ENCODE peak calls at places on chromosomes 13 and 19, in seven cellular contexts. X is tibial artery; N is stimulated activated CD4-positive, alpha-beta T cell treated with anti-CD3 and anti-CD28 coated beads, Interleukin-2, amount 100 ng/mL, for 48 hours; J is NCI-H2081; D is naive thymus-derived CD8-positive, alpha-beta T cell; Q is stimulated activated CD8-positive, alpha-beta memory T cell treated with anti-CD3 and anti-CD28 coated beads, Interleukin-4, amount 100 ng/mL, for 1 hour; K is AG04450. V is an unnamed sample.

GRCh38 chr13:24083722-24084421 is 76.6 kb upstream of the SPATA13 start:
- DNase-seq in N (no peak), K (no peak), J (no peak), Q (no peak), D (no peak), X (no peak), V (no peak)

GRCh38 chr13:41008349-41008980 is 10.7 kb downstream of the ELF1 start:
- DNase-seq in J (no peak), N (no peak), D (no peak), Q (no peak), X (no peak), K (peak), V (no peak)

GRCh38 chr19:35521124-35521743 is 6.9 kb downstream of the SBSN start:
- DNase-seq in N (no peak), J (no peak), Q (no peak), D (no peak), K (no peak), X (no peak), V (no peak)

GRCh38 chr19:10001899-10002298 is 8.4 kb downstream of the COL5A3 start:
- DNase-seq in D (no peak), K (no peak), N (no peak), X (no peak), Q (no peak), J (no peak), V (no peak)

GRCh38 chr13:97724450-97724849 is 229.0 kb upstream of the IPO5 start:
- DNase-seq in K (no peak), J (no peak), N (no peak), Q (no peak), D (no peak), X (no peak), V (no peak)

GRCh38 chr19:42965204-42965603 is 28.2 kb upstream of the PSG7 start:
- DNase-seq in D (no peak), X (no peak), J (no peak), Q (no peak), K (peak), N (no peak), V (no peak)

GRCh38 chr13:37068962-37069361 is 9.5 kb upstream of the SUPT20H start:
- DNase-seq in K (no peak), N (no peak), Q (no peak), X (no peak), J (no peak), D (peak), V (no peak)

GRCh38 chr13:38577048-38577447 is 109.8 kb upstream of the FREM2 start:
- DNase-seq in N (no peak), D (no peak), K (no peak), X (no peak), J (no peak), Q (no peak), V (no peak)

GRCh38 chr19:47663911-47664771 is 49.1 kb upstream of the EHD2 start:
- DNase-seq in X (peak), Q (no peak), D (no peak), K (peak), J (no peak), N (no peak), V (peak)

GRCh38 chr19:12939292-12939606 is 840 bp downstream of the CALR start:
- DNase-seq in N (peak), Q (no peak), D (no peak), K (no peak), J (no peak), X (no peak), V (no peak)

GRCh38 chr13:109783447-109783814 is 3.0 kb downstream of the IRS2 start:
- DNase-seq in K (no peak), N (no peak), D (no peak), Q (no peak), X (peak), J (no peak), V (no peak)

GRCh38 chr19:49125025-49125731 is 5.8 kb downstream of the PPFIA3 start:
- DNase-seq in K (no peak), J (no peak), Q (no peak), D (no peak), N (no peak), X (no peak), V (no peak)

GRCh38 chr19:55459950-55460657 is 1.3 kb downstream of the ISOC2 start:
- DNase-seq in D (no peak), Q (no peak), J (no peak), K (no peak), X (no peak), N (no peak), V (no peak)

GRCh38 chr13:39329182-39329639 is 273.8 kb downstream of the LHFPL6 start:
- DNase-seq in D (no peak), X (no peak), J (no peak), K (no peak), Q (no peak), N (no peak), V (no peak)

GRCh38 chr13:94660695-94661324 is 51.5 kb downstream of the SOX21 start:
- DNase-seq in K (no peak), N (no peak), Q (no peak), X (no peak), D (no peak), J (no peak), V (no peak)

GRCh38 chr13:89746554-89746953 is 1600.9 kb upstream of the MIR17HG start:
- DNase-seq in K (no peak), J (no peak), D (no peak), X (no peak), N (no peak), Q (no peak), V (no peak)

GRCh38 chr13:92967923-92968322 is 258.7 kb upstream of the GPC6 start:
- DNase-seq in X (no peak), J (no peak), D (no peak), K (no peak), N (no peak), Q (no peak), V (no peak)

GRCh38 chr19:44758596-44758995 is 10.1 kb downstream of the BCL3 start:
- DNase-seq in J (no peak), Q (no peak), D (no peak), K (no peak), N (no peak), X (no peak), V (no peak)

GRCh38 chr19:48230555-48231129 is 25.1 kb downstream of the CARD8 start:
- DNase-seq in X (no peak), Q (no peak), D (peak), N (peak), K (no peak), J (no peak), V (no peak)

GRCh38 chr19:57800696-57801095 is 14.0 kb downstream of the ZNF552 start:
- DNase-seq in D (no peak), J (no peak), N (no peak), K (no peak), Q (no peak), X (no peak), V (no peak)

GRCh38 chr13:39811051-39811450 is 155.6 kb downstream of the COG6 start:
- DNase-seq in N (no peak), D (no peak), X (no peak), Q (no peak), K (no peak), J (no peak), V (no peak)

GRCh38 chr13:110576070-110576394 is 14.5 kb upstream of the RAB20 start:
- DNase-seq in K (no peak), Q (no peak), X (peak), N (no peak), D (no peak), J (no peak), V (no peak)

GRCh38 chr19:4059931-4060620 is 6.6 kb downstream of the ZBTB7A start:
- DNase-seq in J (no peak), X (peak), Q (peak), N (no peak), D (no peak), K (no peak), V (no peak)

GRCh38 chr19:49954092-49954825 is 6.7 kb downstream of the SIGLEC11 start:
- DNase-seq in Q (no peak), X (peak), D (no peak), N (no peak), J (no peak), K (no peak), V (no peak)

GRCh38 chr13:107568181-107568580 is 647.2 kb downstream of the LIG4 start:
- DNase-seq in N (no peak), X (no peak), J (no peak), D (no peak), K (no peak), Q (no peak), V (no peak)

GRCh38 chr19:31658993-31659896 is 310.0 kb upstream of the TSHZ3 start:
- DNase-seq in X (no peak), D (no peak), J (no peak), K (no peak), Q (no peak), N (no peak), V (no peak)

GRCh38 chr19:35136977-35137702 is 1.5 kb upstream of the FXYD1 start:
- DNase-seq in D (no peak), J (no peak), X (no peak), Q (no peak), N (no peak), K (no peak), V (no peak)

GRCh38 chr13:27636624-27637288 is 15.1 kb downstream of the POLR1D start:
- DNase-seq in J (peak), Q (no peak), D (no peak), K (no peak), N (no peak), X (no peak), V (no peak)

GRCh38 chr13:113588394-113589111 is 4.0 kb downstream of the TFDP1 start:
- DNase-seq in K (no peak), Q (no peak), N (no peak), J (no peak), X (no peak), D (no peak), V (no peak)

GRCh38 chr13:25752957-25753540 is 298.8 kb downstream of the SHISA2 start:
- DNase-seq in X (peak), N (no peak), Q (no peak), J (no peak), D (no peak), K (peak), V (no peak)